ENCODE peak calls at places on chromosome 11, in seven cellular contexts. W, R, J, I, Z, B and H are unnamed samples.

GRCh38 chr11:18383388-18384156 is 10.8 kb upstream of the LDHA start:
- DNase-seq in W (no peak), R (peak; percentile 91), J (peak; percentile 84), I (peak; percentile 55), Z (peak; percentile 70), B (peak; percentile 23), H (no peak)

GRCh38 chr11:28756977-28757376 is 648.8 kb downstream of the METTL15 start:
- DNase-seq in W (no peak), R (no peak), J (no peak), I (no peak), Z (no peak), B (no peak), H (no peak)

GRCh38 chr11:92752122-92752521 is 217.3 kb upstream of the MTNR1B start:
- DNase-seq in W (no peak), R (no peak), J (no peak), I (no peak), Z (no peak), B (no peak), H (no peak)

GRCh38 chr11:59818572-59818971 is 8.0 kb upstream of the MRPL16 start:
- DNase-seq in W (no peak), R (no peak), J (no peak), I (no peak), Z (no peak), B (no peak), H (no peak)

GRCh38 chr11:534592-535518 is 521 bp downstream of the HRAS start:
- DNase-seq in W (no peak), R (no peak), J (no peak), I (peak; percentile 71), Z (no peak), B (peak; percentile 21), H (no peak)

GRCh38 chr11:76830639-76831312 is 29.9 kb upstream of the ACER3 start:
- DNase-seq in W (no peak), R (no peak), J (no peak), I (peak; percentile 54), Z (no peak), B (no peak), H (no peak)

GRCh38 chr11:124069429-124070401 is 28.6 kb upstream of the OR10G7 start:
- DNase-seq in W (peak; percentile 43), R (peak; percentile 42), J (peak; percentile 42), I (peak; percentile 50), Z (peak; percentile 13), B (peak; percentile 44), H (no peak)

GRCh38 chr11:6431861-6432260 is 8.9 kb downstream of the HPX start:
- DNase-seq in W (no peak), R (no peak), J (peak; percentile 46), I (no peak), Z (no peak), B (no peak), H (no peak)

GRCh38 chr11:122146475-122146874 is 30.5 kb upstream of the BLID start:
- DNase-seq in W (no peak), R (no peak), J (peak; percentile 81), I (no peak), Z (no peak), B (no peak), H (no peak)

GRCh38 chr11:86119062-86119461 is 50.2 kb upstream of the PICALM start:
- DNase-seq in W (no peak), R (no peak), J (no peak), I (peak; percentile 15), Z (no peak), B (no peak), H (no peak)

GRCh38 chr11:71080239-71081097 is 171.9 kb downstream of the SHANK2 start:
- DNase-seq in W (peak; percentile 46), R (peak; percentile 76), J (peak; percentile 79), I (peak; percentile 86), Z (peak; percentile 17), B (peak; percentile 68), H (peak; percentile 59)

GRCh38 chr11:118634435-118635236 is 27.2 kb downstream of the PHLDB1 start:
- DNase-seq in W (peak; percentile 80), R (peak; percentile 41), J (no peak), I (peak; percentile 69), Z (no peak), B (peak; percentile 93), H (no peak)

GRCh38 chr11:1326435-1327063 is 17.1 kb upstream of the TOLLIP start:
- DNase-seq in W (no peak), R (no peak), J (no peak), I (no peak), Z (no peak), B (no peak), H (no peak)

GRCh38 chr11:131824766-131825165 is 454.4 kb downstream of the NTM start:
- DNase-seq in W (no peak), R (no peak), J (no peak), I (no peak), Z (no peak), B (no peak), H (no peak)

GRCh38 chr11:124297921-124298320 is 15.8 kb downstream of the OR8D1 start:
- DNase-seq in W (no peak), R (no peak), J (no peak), I (no peak), Z (no peak), B (no peak), H (no peak)

GRCh38 chr11:129375731-129376657 is at the start of gene BARX2:
- DNase-seq in W (no peak), R (peak; percentile 33), J (peak; percentile 26), I (peak; percentile 70), Z (no peak), B (no peak), H (peak; percentile 35)

DNA sequence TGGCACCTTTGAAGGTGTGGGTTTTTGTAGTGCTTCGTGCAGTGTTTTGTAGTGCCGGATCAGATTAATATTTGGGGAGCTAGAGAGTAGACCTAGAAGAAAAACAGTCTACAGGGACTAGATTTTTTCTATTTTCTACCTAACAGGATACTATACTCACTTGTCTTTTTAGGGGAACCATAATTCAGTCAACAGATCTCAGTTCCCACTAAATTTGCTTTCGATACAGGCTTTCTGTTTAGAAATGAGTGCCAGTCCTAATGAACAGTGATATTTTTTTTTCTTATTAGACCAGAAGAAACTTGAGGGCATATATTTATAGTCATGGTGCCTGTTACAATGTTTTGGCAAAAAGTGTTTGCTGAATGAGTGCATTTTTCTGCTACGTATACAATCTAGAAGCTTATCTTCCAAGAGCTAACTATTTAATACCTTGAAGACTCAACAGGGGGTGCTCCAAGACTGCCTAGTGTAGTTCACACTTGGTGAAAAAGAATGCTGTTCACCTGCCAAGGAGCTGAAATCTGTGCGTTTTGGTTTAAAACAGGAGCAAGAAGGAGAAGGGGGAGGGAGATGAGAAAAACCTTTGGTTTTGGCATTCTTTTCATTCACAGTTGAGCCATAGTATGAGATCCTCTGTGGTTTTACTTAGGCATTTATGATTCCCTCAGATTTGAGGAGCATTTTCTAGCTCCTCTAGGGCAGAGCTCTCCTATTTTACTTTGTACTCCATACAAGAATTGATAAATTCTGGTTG is 44.9 kb upstream of the VSTM5 start:
- DNase-seq in W (no peak), R (peak; percentile 37), J (peak; percentile 59), I (peak; percentile 40), Z (no peak), B (peak; percentile 41), H (peak; percentile 8)
- TF ChIP-seq SIN3A in W (no peak), R (no peak), J (no peak), I (no peak), Z (no peak), B (no peak), H (no peak)

GRCh38 chr11:65432686-65433582 is 10.3 kb downstream of the NEAT1 start:
- DNase-seq in W (no peak), R (no peak), J (no peak), I (no peak), Z (no peak), B (no peak), H (no peak)
- H3K4me1 ChIP-seq in W (peaks cover 15% of the 10 kb centered on the region), R (peaks cover 88% of the 10 kb centered on the region), J (no peaks in the 10 kb centered on the region), I (peaks cover 30% of the 10 kb centered on the region), Z (peaks cover 32% of the 10 kb centered on the region), B (peaks cover 3% of the 10 kb centered on the region), H (peaks cover 94% of the 10 kb centered on the region)

GRCh38 chr11:25734592-25735211 is 597.2 kb upstream of the ANO3 start:
- DNase-seq in W (no peak), R (peak; percentile 8), J (no peak), I (peak; percentile 12), Z (no peak), B (no peak), H (no peak)
- TF ChIP-seq SIN3A in W (no peak), R (no peak), J (no peak), I (no peak), Z (no peak), B (no peak), H (no peak)

GRCh38 chr11:34626393-34626792 is 5.5 kb downstream of the EHF start:
- DNase-seq in W (no peak), R (no peak), J (no peak), I (no peak), Z (no peak), B (no peak), H (no peak)

GRCh38 chr11:34621876-34622275 is 983 bp downstream of the EHF start:
- DNase-seq in W (no peak), R (peak; percentile 30), J (no peak), I (no peak), Z (no peak), B (no peak), H (no peak)

GRCh38 chr11:34623463-34623862 is 2.6 kb downstream of the EHF start:
- DNase-seq in W (no peak), R (no peak), J (no peak), I (no peak), Z (no peak), B (no peak), H (no peak)

GRCh38 chr11:34625576-34625975 is 4.7 kb downstream of the EHF start:
- DNase-seq in W (no peak), R (no peak), J (no peak), I (no peak), Z (no peak), B (no peak), H (no peak)

DNA sequence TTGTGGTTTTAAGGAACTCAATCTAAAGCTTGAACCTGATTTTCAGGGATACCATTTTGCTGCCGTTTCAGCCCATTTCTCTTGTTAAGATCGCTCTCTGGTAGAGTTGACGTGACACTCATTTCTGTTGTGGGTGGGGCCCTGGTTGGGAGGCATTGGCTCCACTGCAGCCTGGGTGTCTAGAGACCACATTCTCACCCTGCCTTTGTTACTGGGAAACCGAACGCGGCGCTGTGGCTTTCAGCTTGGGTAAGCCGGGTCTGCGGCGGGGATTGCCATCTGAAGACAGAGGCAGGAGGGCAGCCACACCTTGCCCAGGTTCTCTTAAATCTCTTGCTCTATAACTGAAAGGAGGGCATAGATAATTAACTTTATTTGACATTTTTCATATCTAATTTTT is 3.2 kb downstream of the EHF start:
- DNase-seq in W (no peak), R (no peak), J (no peak), I (no peak), Z (peak; percentile 38), B (no peak), H (no peak)
- H3K4me1 ChIP-seq in W (no peaks in the 10 kb centered on the region), R (peaks cover 25% of the 10 kb centered on the region), J (peaks cover 4% of the 10 kb centered on the region), I (peaks cover 5% of the 10 kb centered on the region), Z (peaks cover 13% of the 10 kb centered on the region), B (no peaks in the 10 kb centered on the region), H (no peaks in the 10 kb centered on the region)

DNA sequence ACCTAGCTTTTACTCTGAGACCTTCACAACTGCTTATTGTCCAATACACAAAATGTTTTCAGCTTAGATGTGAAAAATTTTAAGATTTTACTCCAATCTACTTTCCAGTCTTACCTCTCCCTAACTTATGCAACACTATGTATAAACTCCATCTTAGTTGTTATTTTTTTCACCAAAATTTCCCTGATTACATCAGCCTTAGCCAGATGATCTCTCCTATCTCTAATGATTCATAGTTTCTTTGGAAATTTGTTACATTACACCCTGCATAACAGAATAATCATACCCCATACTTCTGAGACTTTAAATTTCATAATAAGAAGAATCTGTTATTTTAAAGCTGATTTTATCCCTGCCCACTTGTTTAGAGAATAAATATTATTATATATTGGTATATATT is 620.9 kb upstream of the ANO3 start:
- DNase-seq in W (no peak), R (no peak), J (no peak), I (no peak), Z (no peak), B (no peak), H (no peak)
- TF ChIP-seq SIN3A in W (no peak), R (no peak), J (no peak), I (no peak), Z (no peak), B (no peak), H (no peak)